ENCODE peak calls at places on chromosome 17, in six cellular contexts. U is neural progenitor cell; K is GM10248; W is CD4-positive, alpha-beta T cell; L is left lung; M is GM13976. V is an unnamed sample.

GRCh38 chr17:80856863-80857488 is 134.7 kb upstream of the CHMP6 start:
- DNase-seq in U (no peak), K (no peak), W (no peak), L (peak), M (no peak), V (no peak)

GRCh38 chr17:57075785-57076184 is 9.3 kb upstream of the AKAP1 start:
- DNase-seq in U (no peak), K (no peak), W (no peak), L (no peak), M (no peak), V (no peak)

GRCh38 chr17:10325036-10325435 is 47.8 kb downstream of the MYH13 start:
- DNase-seq in U (no peak), K (no peak), W (no peak), L (no peak), M (no peak), V (no peak)

GRCh38 chr17:65039349-65039988 is 17.1 kb downstream of the GNA13 start:
- DNase-seq in U (no peak), K (peak), W (peak), L (no peak), M (peak), V (no peak)

GRCh38 chr17:42422958-42423712 is at the start of gene CAVIN1:
- DNase-seq in U (peak), K (peak), W (no peak), L (peak), M (peak), V (peak)

GRCh38 chr17:62692721-62693431 is 65.4 kb downstream of the MRC2 start:
- DNase-seq in U (peak), K (no peak), W (no peak), L (peak), M (no peak), V (no peak)

GRCh38 chr17:82013341-82013740 is 9.3 kb downstream of the CENPX start:
- DNase-seq in U (no peak), K (no peak), W (no peak), L (peak), M (no peak), V (peak)

GRCh38 chr17:51120357-51120738 is 320 bp downstream of the SPAG9 start:
- DNase-seq in U (no peak), K (peak), W (peak), L (no peak), M (no peak), V (no peak)

GRCh38 chr17:50668025-50668837 is 33.5 kb downstream of the ABCC3 start:
- DNase-seq in U (no peak), K (no peak), W (no peak), L (no peak), M (no peak), V (no peak)

GRCh38 chr17:57311281-57312216 is 55.2 kb downstream of the MSI2 start:
- DNase-seq in U (no peak), K (no peak), W (no peak), L (no peak), M (no peak), V (no peak)

GRCh38 chr17:34365340-34365739 is 2.3 kb upstream of the CCL1 start:
- DNase-seq in U (no peak), K (no peak), W (no peak), L (no peak), M (no peak), V (no peak)

GRCh38 chr17:81401727-81402529 is 6.7 kb downstream of the BAHCC1 start:
- DNase-seq in U (peak), K (peak), W (no peak), L (no peak), M (peak), V (peak)

GRCh38 chr17:18270046-18270850 is 9.8 kb downstream of the MIEF2 start:
- DNase-seq in U (no peak), K (no peak), W (no peak), L (no peak), M (no peak), V (no peak)

GRCh38 chr17:35668807-35669206 is 62.6 kb upstream of the RASL10B start:
- DNase-seq in U (no peak), K (no peak), W (no peak), L (no peak), M (no peak), V (no peak)

GRCh38 chr17:81867123-81867951 is 3.8 kb downstream of the ARHGDIA start:
- DNase-seq in U (peak), K (no peak), W (no peak), L (no peak), M (no peak), V (no peak)

GRCh38 chr17:58247511-58248363 is 9.4 kb downstream of the LPO start:
- DNase-seq in U (no peak), K (no peak), W (no peak), L (no peak), M (no peak), V (no peak)

GRCh38 chr17:42536048-42536371 is at the start of gene NAGLU:
- DNase-seq in U (peak), K (peak), W (peak), L (peak), M (peak), V (peak)

GRCh38 chr17:64658931-64659330 is 3.2 kb downstream of the SMURF2 start:
- DNase-seq in U (no peak), K (no peak), W (no peak), L (no peak), M (no peak), V (no peak)

GRCh38 chr17:37305406-37305905 is 70.3 kb upstream of the C17orf78 start:
- DNase-seq in U (no peak), K (no peak), W (no peak), L (no peak), M (no peak), V (no peak)

GRCh38 chr17:47066095-47066494 is 87.0 kb upstream of the RPRML start:
- DNase-seq in U (peak), K (no peak), W (no peak), L (no peak), M (no peak), V (no peak)

GRCh38 chr17:40530988-40531971 is 29.9 kb upstream of the TNS4 start:
- DNase-seq in U (no peak), K (peak), W (peak), L (no peak), M (peak), V (no peak)

GRCh38 chr17:27613425-27613824 is 17.6 kb upstream of the LGALS9 start:
- DNase-seq in U (no peak), K (no peak), W (no peak), L (no peak), M (no peak), V (no peak)

GRCh38 chr17:56978441-56979090 is 635 bp downstream of the SCPEP1 start:
- DNase-seq in U (no peak), K (peak), W (no peak), L (no peak), M (peak), V (no peak)

GRCh38 chr17:75864448-75864871 is 9.3 kb upstream of the WBP2 start:
- DNase-seq in U (peak), K (peak), W (no peak), L (no peak), M (peak), V (peak)

GRCh38 chr17:75168998-75169397 is 13.8 kb downstream of the SUMO2 start:
- DNase-seq in U (no peak), K (no peak), W (no peak), L (no peak), M (no peak), V (no peak)

GRCh38 chr17:40535924-40536717 is 29.2 kb downstream of the CCR7 start:
- DNase-seq in U (no peak), K (no peak), W (no peak), L (no peak), M (no peak), V (no peak)

GRCh38 chr17:79831367-79832210 is 7.7 kb downstream of the CBX4 start:
- DNase-seq in U (peak), K (no peak), W (no peak), L (peak), M (no peak), V (peak)

GRCh38 chr17:72432143-72432604 is 311.4 kb downstream of the SOX9 start:
- DNase-seq in U (no peak), K (no peak), W (no peak), L (no peak), M (no peak), V (no peak)
- TF ChIP-seq CTCF in U (no peak), K (no peak), W (no peak), L (no peak), M (no peak), V (no peak)

GRCh38 chr17:30559656-30560055 is 82.4 kb downstream of the GOSR1 start:
- DNase-seq in U (no peak), K (no peak), W (no peak), L (no peak), M (no peak), V (no peak)
- TF ChIP-seq CTCF in U (no peak), K (no peak), W (no peak), L (no peak), M (no peak), V (no peak)

GRCh38 chr17:3799181-3799627 is 1.8 kb downstream of the ITGAE start:
- DNase-seq in U (peak), K (no peak), W (no peak), L (no peak), M (no peak), V (no peak)
- TF ChIP-seq CTCF in U (peak), K (no peak), W (no peak), L (no peak), M (no peak), V (no peak)

DNA sequence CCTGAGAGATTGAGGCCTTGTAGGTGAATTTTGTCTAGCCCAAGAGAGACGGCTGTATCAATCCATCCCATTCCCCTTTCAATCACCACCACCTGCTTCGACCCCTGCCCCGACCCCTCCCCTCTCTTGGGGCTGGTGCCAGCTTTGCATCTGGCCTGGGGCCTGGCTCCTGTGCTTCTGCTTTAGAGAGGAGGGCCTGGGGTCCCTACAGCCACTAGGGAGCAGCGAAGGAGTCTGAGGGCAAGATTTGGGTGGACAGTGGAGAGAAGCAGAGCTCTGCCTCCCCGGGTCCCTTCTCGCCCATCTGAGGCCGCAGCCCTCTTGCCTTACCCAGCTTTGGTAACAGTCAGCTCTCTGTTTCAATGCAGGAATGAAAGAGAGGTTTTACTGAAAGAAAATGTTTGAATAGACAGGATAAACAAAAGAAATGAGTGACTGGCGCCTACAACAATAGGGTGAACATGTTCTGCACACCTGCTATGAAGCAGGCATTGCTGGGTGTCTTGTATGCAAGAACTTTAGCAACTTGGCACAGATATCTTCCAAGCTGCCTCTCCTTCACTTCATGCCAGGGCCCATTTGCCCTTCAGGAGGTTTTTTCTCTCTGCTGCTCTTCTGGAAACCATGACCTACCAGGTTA is 57.4 kb downstream of the SLC47A1 start:
- DNase-seq in U (peak), K (no peak), W (no peak), L (no peak), M (no peak), V (no peak)
- TF ChIP-seq CTCF in U (no peak), K (no peak), W (no peak), L (no peak), M (no peak), V (no peak)

GRCh38 chr17:44565866-44566443 is 8.7 kb downstream of the FZD2 start:
- DNase-seq in U (no peak), K (no peak), W (no peak), L (no peak), M (no peak), V (no peak)
- TF ChIP-seq CTCF in U (peak), K (peak), W (no peak), L (no peak), M (no peak), V (no peak)

GRCh38 chr17:6420173-6420641 is 14.7 kb downstream of the AIPL1 start:
- DNase-seq in U (peak), K (no peak), W (no peak), L (no peak), M (no peak), V (no peak)
- TF ChIP-seq CTCF in U (peak), K (peak), W (no peak), L (no peak), M (no peak), V (peak)

GRCh38 chr17:61303334-61304096 is 96.1 kb upstream of the TBX2 start:
- DNase-seq in U (no peak), K (no peak), W (no peak), L (no peak), M (no peak), V (no peak)
- TF ChIP-seq CTCF in U (no peak), K (no peak), W (no peak), L (no peak), M (no peak), V (no peak)

DNA sequence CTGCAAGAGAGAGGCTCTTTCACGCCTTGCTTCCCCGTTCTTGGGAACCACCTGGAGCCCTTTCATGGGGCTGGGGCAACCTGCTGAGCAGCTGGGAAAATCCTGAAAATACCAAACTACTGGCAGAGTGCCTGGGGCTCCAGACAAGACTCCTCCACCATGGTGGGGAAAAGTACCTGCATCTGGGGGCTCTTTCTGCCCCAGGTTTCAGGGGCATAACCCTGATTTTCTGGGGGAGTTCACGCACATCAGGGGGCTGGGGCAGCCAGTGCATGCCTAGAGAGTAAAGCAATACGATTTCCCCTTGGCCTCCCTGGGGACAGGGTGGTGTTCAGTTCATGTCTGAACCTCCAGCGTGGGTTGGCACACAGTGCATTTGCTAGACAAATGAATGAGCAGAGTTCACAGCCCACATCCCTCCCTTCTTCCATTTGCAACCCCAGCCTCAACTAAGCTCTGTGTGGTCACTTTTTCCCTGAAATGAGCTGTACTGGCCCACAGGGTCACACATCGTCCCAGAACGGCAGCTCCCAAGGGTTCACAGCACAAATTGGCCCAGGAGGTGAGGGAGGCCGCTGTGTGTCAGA is 5.2 kb upstream of the CDC42EP4 start:
- DNase-seq in U (peak), K (peak), W (no peak), L (no peak), M (no peak), V (no peak)
- TF ChIP-seq CTCF in U (no peak), K (no peak), W (no peak), L (no peak), M (no peak), V (no peak)

DNA sequence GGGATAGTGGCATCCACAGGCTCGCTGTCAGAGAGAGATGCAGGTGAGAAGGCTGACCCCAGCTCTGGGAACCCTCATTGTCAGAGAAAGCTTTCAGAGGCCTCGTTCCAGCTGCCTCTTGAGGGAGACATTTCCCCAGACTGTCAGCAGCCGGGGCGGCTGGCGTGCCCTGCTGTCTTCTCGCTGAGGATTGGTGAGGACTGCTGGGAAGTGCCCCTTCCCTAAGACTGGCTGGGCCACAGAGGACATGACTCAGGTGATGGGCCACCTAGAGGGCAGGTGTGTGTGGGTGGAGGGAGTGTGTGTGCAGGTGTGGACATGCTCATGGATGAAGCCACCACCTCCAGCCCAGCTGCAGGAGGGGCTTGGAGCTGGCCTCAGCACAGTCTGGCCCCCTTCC is 25.3 kb downstream of the SPACA3 start:
- DNase-seq in U (peak), K (no peak), W (no peak), L (no peak), M (no peak), V (no peak)
- TF ChIP-seq CTCF in U (no peak), K (no peak), W (no peak), L (no peak), M (no peak), V (no peak)